ENCODE peak calls at places on chromosomes 4 and X, in six cellular contexts. S is body of pancreas, F is tibial nerve, N is left lung, H is OCI-LY7, R is upper lobe of right lung. V is an unnamed sample.

GRCh38 chrX:151973851-151974335 is 583 bp downstream of the GABRE start:
- DNase-seq in F (no peak), R (peak; percentile 74), N (peak; percentile 40), H (no peak), S (peak; percentile 45), V (peak; percentile 3)

GRCh38 chrX:99722094-99722493 is 688.0 kb downstream of the PCDH19 start:
- DNase-seq in F (no peak), N (no peak), R (no peak), H (no peak), S (no peak), V (no peak)

GRCh38 chr4:9781343-9782135 is at the start of gene DRD5:
- DNase-seq in H (no peak), S (no peak), N (no peak), F (no peak), R (no peak), V (no peak)

GRCh38 chr4:8329859-8330761 is 60.6 kb downstream of the HTRA3 start:
- DNase-seq in H (no peak), S (no peak), N (peak; percentile 18), R (peak; percentile 59), F (no peak), V (no peak)

GRCh38 chr4:153114771-153115321 is 89.4 kb upstream of the TRIM2 start:
- DNase-seq in F (no peak), R (no peak), H (no peak), S (no peak), N (no peak), V (no peak)

GRCh38 chrX:5051831-5052491 is 1176.7 kb downstream of the NLGN4X start:
- DNase-seq in F (no peak), H (no peak), N (peak; percentile 67), S (peak; percentile 36), R (no peak), V (peak; percentile 37)

GRCh38 chr4:123995939-123996338 is 599.3 kb downstream of the SPRY1 start:
- DNase-seq in F (no peak), S (no peak), N (no peak), R (no peak), H (no peak), V (no peak)

GRCh38 chrX:110322603-110323002 is 4.7 kb upstream of the AMMECR1 start:
- DNase-seq in H (no peak), F (no peak), N (no peak), S (no peak), R (no peak), V (no peak)

GRCh38 chr4:33890841-33891240 is 2353.5 kb downstream of the ARAP2 start:
- DNase-seq in F (no peak), R (no peak), N (no peak), H (no peak), S (no peak), V (no peak)

GRCh38 chr4:10977534-10977933 is 293.0 kb upstream of the CLNK start:
- DNase-seq in N (no peak), R (no peak), F (no peak), H (peak; percentile 40), S (no peak), V (no peak)

GRCh38 chrX:3129256-3129655 is 88.0 kb downstream of the ARSF start:
- DNase-seq in R (no peak), H (no peak), F (no peak), S (no peak), N (no peak), V (no peak)

GRCh38 chr4:6128221-6128871 is 72.0 kb downstream of the JAKMIP1 start:
- DNase-seq in R (no peak), F (no peak), S (no peak), N (no peak), H (no peak), V (no peak)

GRCh38 chr4:157804986-157805385 is 367.8 kb downstream of the GASK1B start:
- DNase-seq in N (no peak), R (no peak), S (no peak), H (no peak), F (no peak), V (no peak)

GRCh38 chrX:155767101-155767878 is 113.9 kb upstream of the VAMP7 start:
- DNase-seq in S (peak; percentile 14), R (peak; percentile 60), H (no peak), N (peak; percentile 47), F (no peak), V (peak; percentile 12)

GRCh38 chrX:148681605-148682004 is 181.2 kb downstream of the AFF2 start:
- DNase-seq in S (no peak), F (no peak), N (no peak), H (no peak), R (no peak), V (no peak)

GRCh38 chr4:39635023-39635422 is 3.6 kb downstream of the SMIM14 start:
- DNase-seq in N (peak; percentile 52), H (no peak), S (peak; percentile 61), R (no peak), F (no peak), V (no peak)

GRCh38 chrX:47796433-47796906 is 40.2 kb upstream of the ZNF81 start:
- DNase-seq in N (no peak), S (no peak), F (no peak), R (no peak), H (no peak), V (no peak)

GRCh38 chr4:7103599-7104365 is 35.9 kb upstream of the GRPEL1 start:
- DNase-seq in F (peak; percentile 53), N (peak; percentile 70), R (peak; percentile 80), H (no peak), S (peak; percentile 87), V (peak; percentile 39)

GRCh38 chrX:24899391-24899790 is 116.4 kb downstream of the ARX start:
- DNase-seq in H (no peak), R (no peak), F (no peak), N (no peak), S (no peak), V (no peak)

GRCh38 chrX:39377773-39378172 is 576.5 kb downstream of the MID1IP1 start:
- DNase-seq in F (no peak), H (no peak), N (no peak), R (no peak), S (no peak), V (no peak)

GRCh38 chrX:23742693-23743622 is at the start of gene ACOT9:
- DNase-seq in S (peak; percentile 93), R (peak; percentile 94), F (peak; percentile 78), H (peak; percentile 79), N (peak; percentile 93), V (peak; percentile 68)

GRCh38 chrX:13923289-13923688 is 106.4 kb upstream of the GPM6B start:
- DNase-seq in S (no peak), R (no peak), H (no peak), F (no peak), N (no peak), V (no peak)

GRCh38 chrX:80876877-80877276 is 67.2 kb upstream of the BRWD3 start:
- DNase-seq in H (peak; percentile 55), F (no peak), S (no peak), N (no peak), R (no peak), V (no peak)

GRCh38 chr4:152101546-152102183 is 340.9 kb upstream of the GATB start:
- DNase-seq in S (no peak), R (no peak), F (no peak), H (no peak), N (no peak), V (no peak)

GRCh38 chr4:152100378-152101201 is 339.8 kb upstream of the GATB start:
- DNase-seq in S (no peak), F (no peak), N (no peak), H (peak; percentile 44), R (no peak), V (no peak)

GRCh38 chr4:152098365-152099060 is 337.7 kb upstream of the GATB start:
- DNase-seq in H (no peak), R (no peak), S (no peak), N (no peak), F (no peak), V (no peak)

GRCh38 chr4:152099061-152099425 is 338.2 kb upstream of the GATB start:
- DNase-seq in H (no peak), F (no peak), S (no peak), N (no peak), R (no peak), V (no peak)

DNA sequence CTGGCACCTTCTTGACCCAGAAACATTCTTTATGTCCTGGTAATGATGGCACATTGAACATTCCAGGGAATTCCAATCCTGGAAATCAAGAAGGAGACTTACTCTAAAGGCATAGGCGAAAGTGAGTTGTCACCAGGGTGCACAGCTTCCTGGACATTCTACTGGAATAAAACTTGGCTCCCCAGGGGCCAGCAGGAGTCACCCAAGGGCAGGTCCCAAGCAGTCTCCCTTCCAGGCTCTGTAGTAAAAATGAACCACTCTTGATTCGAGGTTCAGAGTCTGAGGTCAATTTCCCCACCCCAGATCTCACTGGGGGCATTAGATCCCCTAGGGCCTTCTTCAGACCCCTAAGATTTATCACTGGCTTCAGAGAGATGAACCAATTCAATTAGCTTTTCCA is 338.7 kb upstream of the GATB start:
- DNase-seq in N (no peak), F (no peak), R (no peak), H (no peak), S (no peak), V (no peak)
- H3K4me1 ChIP-seq in N (no peaks in the 10 kb centered on the region), F (peaks cover 3% of the 10 kb centered on the region), R (no peaks in the 10 kb centered on the region), H (peaks cover 12% of the 10 kb centered on the region), S (no peaks in the 10 kb centered on the region), V (no peaks in the 10 kb centered on the region)

DNA sequence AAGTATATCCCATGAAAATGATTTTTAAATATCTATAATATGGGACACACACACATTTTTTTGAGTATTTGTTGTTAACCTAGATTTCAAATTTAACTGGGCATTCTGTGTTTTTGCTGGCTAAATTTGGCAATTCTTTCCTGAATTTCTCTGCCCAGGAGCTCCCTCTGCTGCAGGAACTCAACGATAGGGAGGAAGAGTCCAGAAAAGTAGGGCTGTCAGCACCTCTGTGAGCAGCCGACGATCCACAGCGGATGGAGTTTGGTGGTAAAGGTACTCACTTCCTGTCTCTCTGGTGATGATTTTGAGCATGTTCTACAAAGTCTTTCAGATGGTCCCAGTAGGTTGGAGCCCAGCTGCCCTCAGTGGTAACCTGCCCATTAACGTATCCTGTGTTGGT is 23.1 kb upstream of the TMEM184C start:
- DNase-seq in H (no peak), N (no peak), R (no peak), F (no peak), S (no peak), V (no peak)
- TF ChIP-seq CTCF in H (no peak), N (no peak), R (no peak), F (no peak), S (no peak), V (no peak)

GRCh38 chr4:5032825-5033224 is 13.6 kb upstream of the CYTL1 start:
- DNase-seq in F (no peak), S (no peak), R (no peak), N (no peak), H (no peak), V (no peak)
- H3K4me3 ChIP-seq in F (no peak overlapping the region), S (no peak overlapping the region), R (no peak overlapping the region), N (no peak overlapping the region), H (no peak overlapping the region), V (no peak overlapping the region)

DNA sequence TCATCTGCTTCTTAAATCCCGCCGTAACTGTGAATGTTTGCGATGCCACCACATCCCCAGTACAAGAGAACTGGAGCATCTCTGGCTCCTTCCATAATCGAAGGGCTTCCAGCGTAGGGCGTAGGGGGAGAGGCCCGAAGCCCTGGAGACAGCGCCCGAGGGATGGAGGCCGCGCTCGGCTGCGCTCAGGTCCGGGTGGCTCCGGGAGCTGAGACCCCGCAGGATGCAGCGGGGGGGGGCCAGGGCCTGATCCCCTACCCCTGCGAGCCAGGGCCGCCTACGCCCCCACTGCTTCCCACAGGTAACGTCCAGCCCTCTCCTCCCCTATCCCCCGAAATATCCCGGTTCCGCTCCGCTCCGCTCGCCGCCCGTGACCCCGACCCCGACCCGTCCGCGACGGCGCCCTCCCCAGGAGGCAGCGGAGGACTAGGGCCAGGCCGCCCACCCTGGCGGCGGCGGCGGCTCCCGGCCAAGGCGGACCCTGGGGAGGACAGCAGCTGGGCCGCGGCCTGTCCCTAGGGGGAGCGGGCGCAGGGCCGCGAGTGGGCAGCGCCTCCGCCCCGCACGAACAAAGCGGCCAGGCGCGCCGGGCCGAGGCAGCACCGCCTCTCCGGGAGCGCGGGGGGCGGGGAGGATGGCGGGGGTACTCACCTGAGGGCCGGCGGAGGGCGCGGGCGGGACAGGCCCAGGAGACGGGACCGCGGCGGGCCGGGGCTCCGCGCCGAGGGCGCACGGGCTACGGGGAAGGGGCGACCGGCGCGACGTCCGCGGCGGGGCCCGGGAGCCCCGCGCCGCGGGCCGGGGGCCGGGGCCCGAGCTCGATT is 720 bp downstream of the WDFY3 start:
- DNase-seq in F (no peak), H (no peak), N (peak; percentile 40), S (peak; percentile 47), R (peak; percentile 83), V (no peak)
- H3K4me1 ChIP-seq in F (peaks cover 5% of the 10 kb centered on the region), H (no peaks in the 10 kb centered on the region), N (peaks cover 14% of the 10 kb centered on the region), S (peaks cover 19% of the 10 kb centered on the region), R (peaks cover 11% of the 10 kb centered on the region), V (peaks cover 40% of the 10 kb centered on the region)